ENCODE peak calls at places on chromosomes 5 and 9, in four cellular contexts. X, M, U and B are unnamed samples.

GRCh38 chr9:130780415-130780814 is 54.6 kb upstream of the ABL1 start:
- DNase-seq in X (no peak), M (no peak), U (no peak), B (no peak)

GRCh38 chr9:89902450-89902849 is 297.6 kb downstream of the GADD45G start:
- DNase-seq in X (no peak), M (peak; percentile 45), U (no peak), B (no peak)

GRCh38 chr9:136978073-136978864 is 965 bp downstream of the PTGDS start:
- DNase-seq in X (no peak), M (peak; percentile 25), U (peak; percentile 100), B (peak; percentile 95)

GRCh38 chr5:153523196-153523595 is 32.7 kb downstream of the GRIA1 start:
- DNase-seq in X (no peak), M (peak; percentile 51), U (no peak), B (no peak)

GRCh38 chr5:91281409-91281808 is 101.7 kb downstream of the ARRDC3 start:
- DNase-seq in X (no peak), M (peak; percentile 85), U (peak; percentile 17), B (peak; percentile 46)

GRCh38 chr5:175712313-175712680 is 54.4 kb downstream of the HRH2 start:
- DNase-seq in X (no peak), M (no peak), U (no peak), B (no peak)

GRCh38 chr9:37639109-37639748 is 11.5 kb upstream of the FRMPD1 start:
- DNase-seq in X (no peak), M (peak; percentile 43), U (no peak), B (no peak)

GRCh38 chr5:7762267-7762666 is 88.7 kb downstream of the CFAP90 start:
- DNase-seq in X (no peak), M (no peak), U (no peak), B (no peak)

GRCh38 chr5:856531-857425 is 6.0 kb upstream of the ZDHHC11 start:
- DNase-seq in X (no peak), M (no peak), U (no peak), B (no peak)

GRCh38 chr5:14760548-14761002 is 96.1 kb downstream of the OTULIN start:
- DNase-seq in X (no peak), M (no peak), U (no peak), B (no peak)

GRCh38 chr9:113844466-113844865 is 31.6 kb upstream of the ZNF618 start:
- DNase-seq in X (no peak), M (no peak), U (no peak), B (no peak)

DNA sequence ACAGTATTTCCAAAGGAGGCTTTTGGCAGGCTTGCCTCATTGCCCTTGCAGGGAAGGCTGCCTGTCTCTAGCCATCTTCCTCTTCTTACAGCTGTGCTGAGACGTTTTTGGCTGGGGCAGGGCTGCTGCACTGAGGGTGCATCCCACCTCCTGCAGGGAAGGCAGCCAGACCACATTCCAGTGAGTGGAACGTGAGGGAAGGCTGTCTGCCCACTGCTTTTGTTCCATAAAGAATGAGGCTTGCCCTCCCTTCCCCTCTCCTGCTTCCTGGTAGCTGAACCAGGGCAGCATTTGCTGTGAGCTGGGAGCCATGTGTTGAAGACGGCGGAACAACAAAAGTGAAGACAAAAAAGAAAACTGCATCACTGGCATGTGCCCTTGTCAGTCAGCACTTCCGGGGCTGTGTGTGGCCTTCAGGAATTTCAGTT is 16.8 kb downstream of the MGAT1 start:
- DNase-seq in X (no peak), M (peak; percentile 64), U (no peak), B (no peak)
- TF ChIP-seq ELK1 in X (no peak), M (no peak), U (no peak), B (no peak)

GRCh38 chr5:69281114-69281513 is 46.4 kb downstream of the CDK7 start:
- DNase-seq in X (no peak), M (no peak), U (no peak), B (no peak)

GRCh38 chr5:69271376-69271775 is 36.7 kb downstream of the CDK7 start:
- DNase-seq in X (no peak), M (peak; percentile 60), U (no peak), B (peak; percentile 48)

GRCh38 chr5:69275563-69275962 is 40.9 kb downstream of the CDK7 start:
- DNase-seq in X (no peak), M (no peak), U (no peak), B (no peak)

GRCh38 chr5:69279517-69279916 is 44.8 kb downstream of the CDK7 start:
- DNase-seq in X (no peak), M (no peak), U (no peak), B (no peak)

GRCh38 chr5:69276422-69277174 is 41.9 kb downstream of the CDK7 start:
- DNase-seq in X (no peak), M (peak; percentile 78), U (no peak), B (no peak)
- TF ChIP-seq ELK1 in X (no peak), M (no peak), U (no peak), B (no peak)

DNA sequence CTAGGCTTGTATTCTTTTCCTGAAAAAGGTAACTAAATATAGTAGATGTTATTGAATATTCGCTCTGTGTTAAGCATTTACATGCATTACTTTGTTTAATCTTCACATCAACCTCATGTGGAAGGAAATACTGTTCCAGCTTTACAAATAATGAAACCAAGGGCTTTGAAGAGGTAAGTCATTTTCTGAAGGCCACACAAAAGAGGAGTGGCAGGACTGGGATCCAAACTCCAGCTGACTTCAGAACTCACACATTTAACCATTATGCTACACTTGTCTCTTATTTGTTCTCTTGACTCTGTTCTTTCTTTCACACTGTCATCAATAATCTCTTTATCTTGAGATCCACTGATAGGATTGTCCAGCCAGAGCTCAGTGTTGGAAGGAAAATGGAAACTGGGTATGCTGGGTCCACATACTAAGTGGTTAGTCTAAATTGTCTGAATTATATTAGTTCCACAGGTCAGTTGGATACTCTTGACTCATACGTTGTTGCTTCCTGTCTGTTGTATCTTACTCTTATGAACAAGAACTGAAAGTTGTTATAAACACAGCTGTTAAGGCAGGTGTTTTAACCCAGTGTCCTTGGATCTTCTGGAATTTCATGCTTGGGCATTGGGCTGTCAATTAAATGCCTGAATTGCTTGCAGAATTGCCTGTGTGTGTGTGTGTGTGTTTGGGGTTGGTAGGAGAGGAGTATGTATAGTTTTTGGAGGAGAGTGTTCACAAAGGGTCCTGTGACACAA is 65.6 kb downstream of the TLE4 start:
- DNase-seq in X (no peak), M (peak; percentile 56), U (no peak), B (no peak)
- TF ChIP-seq ELK1 in X (no peak), M (no peak), U (no peak), B (no peak)

GRCh38 chr5:163565492-163565891 is 60.1 kb downstream of the MAT2B start:
- DNase-seq in X (no peak), M (no peak), U (no peak), B (no peak)
- TF ChIP-seq ELK1 in X (no peak), M (no peak), U (no peak), B (no peak)

GRCh38 chr5:79990205-79990597 is 861 bp downstream of the MTX3 start:
- DNase-seq in X (peak; percentile 40), M (peak; percentile 36), U (no peak), B (no peak)
- TF ChIP-seq ELK1 in X (no peak), M (no peak), U (no peak), B (no peak)

DNA sequence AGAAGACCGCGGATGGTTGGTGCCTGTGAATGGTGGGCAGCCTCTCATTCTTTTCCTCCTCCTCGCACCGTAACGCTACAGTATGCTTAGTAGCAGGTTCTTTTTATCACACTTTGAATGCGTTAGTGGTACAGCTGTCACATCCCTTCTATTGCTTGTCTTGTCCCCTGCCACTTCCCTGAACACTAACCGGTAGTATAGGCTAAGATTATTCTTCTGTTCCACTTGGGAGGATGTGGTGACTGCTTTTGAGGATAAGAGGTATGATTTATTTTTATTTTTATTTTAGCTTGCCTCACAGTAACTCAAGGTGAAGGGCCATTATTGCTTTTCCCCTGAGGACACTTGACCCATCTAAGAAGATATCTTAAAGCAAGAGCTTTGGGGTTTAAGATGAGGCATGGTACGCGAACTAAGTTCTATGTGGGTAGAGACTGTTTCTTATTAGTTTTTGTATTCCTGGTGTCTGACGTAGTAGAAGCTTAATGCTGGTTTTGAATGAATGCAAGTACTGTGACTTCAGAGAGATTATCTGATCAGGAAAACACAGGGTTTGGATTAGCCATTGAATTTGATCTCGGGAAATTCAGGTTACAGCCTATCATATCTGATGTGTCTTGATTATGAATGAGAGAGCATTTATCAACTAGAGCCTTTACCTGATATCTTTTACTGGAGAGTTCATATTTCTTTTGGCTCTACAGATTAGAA is 951 bp downstream of the UNC13B start:
- DNase-seq in X (no peak), M (no peak), U (peak; percentile 6), B (no peak)
- TF ChIP-seq ELK1 in X (no peak), M (no peak), U (no peak), B (no peak)

DNA sequence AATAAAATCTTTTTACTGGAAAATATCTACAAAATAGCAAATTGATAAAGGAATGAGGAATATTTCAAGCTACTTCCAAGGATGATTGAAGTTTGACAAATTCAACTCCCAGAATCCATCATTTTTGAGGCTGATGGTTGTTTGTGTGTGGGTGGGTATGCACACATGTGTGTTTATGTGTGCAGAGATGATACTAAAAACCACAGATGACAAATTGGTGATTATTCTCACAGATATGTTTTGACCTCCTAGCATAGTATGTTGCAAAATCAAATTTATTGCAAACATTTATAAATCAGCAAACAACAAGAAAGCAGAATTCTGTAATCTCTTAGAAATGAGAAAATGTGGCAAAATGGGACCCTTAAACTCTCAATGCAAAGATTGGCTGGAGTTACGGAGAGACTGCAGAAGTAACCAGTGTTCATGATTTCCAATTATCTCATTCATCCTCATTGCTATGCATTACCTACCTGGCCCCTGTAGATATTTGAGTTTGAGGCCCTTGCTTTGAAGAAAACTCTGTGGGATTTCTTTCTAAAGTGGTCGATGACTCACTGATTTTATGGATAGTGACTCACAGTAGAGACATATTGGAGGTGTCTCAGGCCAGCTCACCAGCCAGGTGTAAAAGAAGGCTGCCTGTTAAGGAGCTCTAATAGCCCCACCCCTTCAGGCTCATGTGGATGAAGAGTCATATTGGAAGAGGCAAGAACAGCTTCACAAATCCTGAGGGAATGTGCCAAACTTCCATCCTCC is 44.6 kb upstream of the TMC1 start:
- DNase-seq in X (no peak), M (peak; percentile 84), U (peak; percentile 34), B (peak; percentile 86)
- TF ChIP-seq ELK1 in X (no peak), M (no peak), U (no peak), B (no peak)

GRCh38 chr5:62138607-62139006 is 167.4 kb upstream of the KIF2A start:
- DNase-seq in X (no peak), M (no peak), U (no peak), B (no peak)
- TF ChIP-seq ELK1 in X (no peak), M (no peak), U (no peak), B (no peak)